ENCODE peak calls at places on chromosomes 7 and 10, in four cellular contexts. One of them, this sample, is unnamed.

GRCh38 chr7:44380831-44381493 is 55.6 kb upstream of the CAMK2B start:
- DNase-seq in mammary epithelial cell: no peak
- DNase-seq in RPMI7951: peak
- DNase-seq in NCI-H748 treated with DMSO at 0.1 percent for 48 hours: no peak
- DNase-seq in this sample: no peak

GRCh38 chr10:30383366-30383765 is 34.3 kb upstream of the MTPAP start:
- DNase-seq in mammary epithelial cell: no peak
- DNase-seq in RPMI7951: no peak
- DNase-seq in NCI-H748 treated with DMSO at 0.1 percent for 48 hours: no peak
- DNase-seq in this sample: no peak

GRCh38 chr10:29691564-29692064 is 56.8 kb upstream of the SVIL start:
- DNase-seq in mammary epithelial cell: no peak
- DNase-seq in RPMI7951: peak
- DNase-seq in NCI-H748 treated with DMSO at 0.1 percent for 48 hours: no peak
- DNase-seq in this sample: peak

GRCh38 chr7:30906520-30907240 is 5.0 kb upstream of the AQP1 start:
- DNase-seq in mammary epithelial cell: no peak
- DNase-seq in RPMI7951: peak
- DNase-seq in NCI-H748 treated with DMSO at 0.1 percent for 48 hours: no peak
- DNase-seq in this sample: no peak

GRCh38 chr10:87760195-87760905 is 57.7 kb downstream of the ATAD1 start:
- DNase-seq in mammary epithelial cell: no peak
- DNase-seq in RPMI7951: no peak
- DNase-seq in NCI-H748 treated with DMSO at 0.1 percent for 48 hours: no peak
- DNase-seq in this sample: peak

GRCh38 chr7:157627033-157627432 is 290.2 kb downstream of the DNAJB6 start:
- DNase-seq in mammary epithelial cell: no peak
- DNase-seq in RPMI7951: no peak
- DNase-seq in NCI-H748 treated with DMSO at 0.1 percent for 48 hours: no peak
- DNase-seq in this sample: no peak

GRCh38 chr7:56174346-56175085 is 58.3 kb upstream of the NUPR2 start:
- DNase-seq in mammary epithelial cell: no peak
- DNase-seq in RPMI7951: no peak
- DNase-seq in NCI-H748 treated with DMSO at 0.1 percent for 48 hours: no peak
- DNase-seq in this sample: no peak

GRCh38 chr7:768881-769504 is 41.9 kb upstream of the PRKAR1B start:
- DNase-seq in mammary epithelial cell: no peak
- DNase-seq in RPMI7951: peak
- DNase-seq in NCI-H748 treated with DMSO at 0.1 percent for 48 hours: no peak
- DNase-seq in this sample: peak

GRCh38 chr10:9024210-9024609 is 969.7 kb downstream of the GATA3 start:
- DNase-seq in mammary epithelial cell: peak
- DNase-seq in RPMI7951: no peak
- DNase-seq in NCI-H748 treated with DMSO at 0.1 percent for 48 hours: no peak
- DNase-seq in this sample: no peak

GRCh38 chr10:97363071-97363470 is 28.5 kb upstream of the FRAT2 start:
- DNase-seq in mammary epithelial cell: no peak
- DNase-seq in RPMI7951: no peak
- DNase-seq in NCI-H748 treated with DMSO at 0.1 percent for 48 hours: no peak
- DNase-seq in this sample: no peak

GRCh38 chr10:15472431-15473400 is 101.6 kb upstream of the FAM171A1 start:
- DNase-seq in mammary epithelial cell: no peak
- DNase-seq in RPMI7951: peak
- DNase-seq in NCI-H748 treated with DMSO at 0.1 percent for 48 hours: no peak
- DNase-seq in this sample: peak

GRCh38 chr10:127556911-127557310 is 7.8 kb downstream of the NPS start:
- DNase-seq in mammary epithelial cell: peak
- DNase-seq in RPMI7951: peak
- DNase-seq in NCI-H748 treated with DMSO at 0.1 percent for 48 hours: no peak
- DNase-seq in this sample: peak